ENCODE peak calls at places on chromosomes 11 and 22, in eight cellular contexts. W is EL; D is stimulated activated CD4-positive, alpha-beta T cell treated with anti-CD3 and anti-CD28 coated beads, Interleukin-15, amount 100 ng/mL, for 1 hour; Y is NCI-H1105 treated with DMSO at 0.1 percent for 48 hours; K is RWPE1; E is AML-193; F is midbrain; U is left colon. M is an unnamed sample.

GRCh38 chr11:87128372-87128771 is 90.6 kb downstream of the TMEM135 start:
- DNase-seq in F (no peak), U (no peak), W (no peak), Y (no peak), E (no peak), K (no peak), D (no peak), M (no peak)

GRCh38 chr22:50529416-50530279 is at the start of gene TYMP:
- DNase-seq in K (no peak), U (peak), Y (no peak), W (peak), F (no peak), E (no peak), D (peak), M (peak)

GRCh38 chr11:108713076-108713790 is 48.4 kb downstream of the DDX10 start:
- DNase-seq in K (no peak), W (peak), F (no peak), D (no peak), E (no peak), U (no peak), Y (no peak), M (no peak)

GRCh38 chr22:43270314-43270908 is 72.8 kb downstream of the SCUBE1 start:
- DNase-seq in U (no peak), F (no peak), W (peak), Y (no peak), E (no peak), K (no peak), D (no peak), M (no peak)

GRCh38 chr11:117511483-117511934 is 183.9 kb downstream of the CEP164 start:
- DNase-seq in D (no peak), W (no peak), K (no peak), U (no peak), F (no peak), E (no peak), Y (no peak), M (no peak)

GRCh38 chr11:123103326-123103980 is 41.5 kb upstream of the HSPA8 start:
- DNase-seq in Y (peak), U (peak), W (peak), F (peak), K (peak), E (peak), D (no peak), M (peak)

GRCh38 chr22:31271026-31271425 is 21.3 kb downstream of the PIK3IP1 start:
- DNase-seq in Y (no peak), W (peak), E (no peak), D (no peak), U (no peak), F (no peak), K (no peak), M (no peak)

GRCh38 chr11:64451856-64452255 is 92.9 kb downstream of the RPS6KA4 start:
- DNase-seq in K (no peak), Y (no peak), D (no peak), W (no peak), U (no peak), E (no peak), F (no peak), M (no peak)

GRCh38 chr22:46047226-46047625 is 70.3 kb upstream of the WNT7B start:
- DNase-seq in U (no peak), D (no peak), Y (no peak), F (no peak), E (no peak), K (no peak), W (no peak), M (peak)

GRCh38 chr11:3134218-3134621 is 30.9 kb downstream of the OSBPL5 start:
- DNase-seq in E (no peak), U (peak), F (no peak), K (no peak), W (no peak), D (no peak), Y (no peak), M (no peak)

M was measured in body of pancreas.